ENCODE peak calls at places on chromosomes 4 and X, in seven cellular contexts. N is AG04449; M is lower leg skin; R is stimulated activated CD8-positive, alpha-beta memory T cell treated with anti-CD3 and anti-CD28 coated beads, Interleukin-4, amount 100 ng/mL, for 1 hour; F is H9; J is ACHN; S is LoVo. E is an unnamed sample.

GRCh38 chr4:5198586-5198985 is 147.3 kb downstream of the STK32B start:
- DNase-seq in N (no peak), M (no peak), R (no peak), F (no peak), J (no peak), S (no peak), E (no peak)

GRCh38 chrX:13791559-13791958 is 25.3 kb downstream of the GPM6B start:
- DNase-seq in N (no peak), M (no peak), R (no peak), F (no peak), J (no peak), S (no peak), E (no peak)

GRCh38 chr4:8355864-8356565 is 84.5 kb downstream of the ACOX3 start:
- DNase-seq in N (no peak), M (no peak), R (no peak), F (peak), J (no peak), S (no peak), E (peak)

GRCh38 chr4:26520728-26521442 is 30.6 kb upstream of the CCKAR start:
- DNase-seq in N (no peak), M (no peak), R (no peak), F (no peak), J (no peak), S (no peak), E (no peak)

GRCh38 chrX:139969286-139969685 is 4.0 kb upstream of the CXorf66 start:
- DNase-seq in N (no peak), M (no peak), R (no peak), F (no peak), J (no peak), S (no peak), E (no peak)

GRCh38 chr4:71259305-71259704 is 79.5 kb upstream of the SLC4A4 start:
- DNase-seq in N (no peak), M (no peak), R (no peak), F (no peak), J (no peak), S (no peak), E (no peak)

GRCh38 chr4:8182858-8183725 is 16.0 kb upstream of the SH3TC1 start:
- DNase-seq in N (no peak), M (peak), R (no peak), F (no peak), J (no peak), S (peak), E (peak)

GRCh38 chr4:7398104-7398423 is 36.7 kb downstream of the PSAPL1 start:
- DNase-seq in N (no peak), M (no peak), R (no peak), F (no peak), J (peak), S (no peak), E (no peak)

GRCh38 chrX:131728295-131729145 is 184.6 kb downstream of the OR13H1 start:
- DNase-seq in N (no peak), M (no peak), R (no peak), F (no peak), J (no peak), S (no peak), E (peak)

GRCh38 chrX:110462957-110463356 is 104.3 kb downstream of the RTL9 start:
- DNase-seq in N (no peak), M (no peak), R (no peak), F (no peak), J (no peak), S (no peak), E (no peak)

GRCh38 chr4:40038972-40039371 is 17.7 kb upstream of the N4BP2 start:
- DNase-seq in N (no peak), M (no peak), R (no peak), F (no peak), J (no peak), S (no peak), E (peak)

GRCh38 chrX:7228226-7228625 is 80.3 kb upstream of the PUDP start:
- DNase-seq in N (no peak), M (no peak), R (no peak), F (no peak), J (no peak), S (no peak), E (no peak)

GRCh38 chrX:2691543-2692220 is 587 bp downstream of the CD99 start:
- DNase-seq in N (no peak), M (no peak), R (no peak), F (no peak), J (no peak), S (no peak), E (no peak)

GRCh38 chrX:139828037-139828436 is 104.8 kb downstream of the ATP11C start:
- DNase-seq in N (no peak), M (no peak), R (no peak), F (no peak), J (peak), S (no peak), E (peak)

GRCh38 chr4:89641367-89641687 is 195.6 kb downstream of the SNCA start:
- DNase-seq in N (no peak), M (no peak), R (no peak), F (no peak), J (no peak), S (no peak), E (no peak)

GRCh38 chrX:40108084-40108958 is 10.6 kb upstream of the BCOR start:
- DNase-seq in N (no peak), M (no peak), R (no peak), F (peak), J (peak), S (peak), E (peak)

GRCh38 chr4:14379148-14379547 is 623.1 kb upstream of the CPEB2 start:
- DNase-seq in N (no peak), M (no peak), R (no peak), F (no peak), J (no peak), S (no peak), E (peak)

GRCh38 chr4:70559216-70559830 is 32.7 kb upstream of the AMBN start:
- DNase-seq in N (peak), M (no peak), R (peak), F (no peak), J (peak), S (peak), E (peak)

GRCh38 chrX:43644124-43644701 is 11.9 kb upstream of the MAOA start:
- DNase-seq in N (no peak), M (no peak), R (no peak), F (no peak), J (peak), S (no peak), E (peak)

GRCh38 chrX:155313766-155314165 is 20.6 kb downstream of the CLIC2 start:
- DNase-seq in N (no peak), M (no peak), R (no peak), F (peak), J (no peak), S (no peak), E (no peak)

GRCh38 chr4:166169111-166169510 is 296.1 kb downstream of the TLL1 start:
- DNase-seq in N (no peak), M (no peak), R (no peak), F (peak), J (peak), S (no peak), E (peak)

GRCh38 chrX:41300758-41301437 is 33.1 kb upstream of the DDX3X start:
- DNase-seq in N (no peak), M (peak), R (no peak), F (no peak), J (peak), S (no peak), E (peak)

GRCh38 chr4:89056953-89057398 is at the start of gene FAM13A:
- DNase-seq in N (peak), M (peak), R (no peak), F (peak), J (peak), S (peak), E (no peak)

GRCh38 chr4:70722199-70722791 is 531 bp downstream of the RUFY3 start:
- DNase-seq in N (no peak), M (no peak), R (no peak), F (no peak), J (peak), S (no peak), E (peak)

GRCh38 chrX:276588-277171 is 4.5 kb upstream of the PLCXD1 start:
- DNase-seq in N (no peak), M (no peak), R (no peak), F (no peak), J (peak), S (no peak), E (peak)

GRCh38 chr4:154606728-154607723 is 5.4 kb downstream of the FGG start:
- DNase-seq in N (no peak), M (no peak), R (no peak), F (no peak), J (no peak), S (no peak), E (no peak)

GRCh38 chrX:17944833-17945497 is 83.9 kb upstream of the RAI2 start:
- DNase-seq in N (no peak), M (no peak), R (no peak), F (no peak), J (peak), S (peak), E (peak)

GRCh38 chrX:68732906-68733493 is 85.5 kb downstream of the STARD8 start:
- DNase-seq in N (no peak), M (peak), R (peak), F (peak), J (peak), S (peak), E (peak)

GRCh38 chr4:71692963-71693362 is 90.9 kb downstream of the GC start:
- DNase-seq in N (no peak), M (no peak), R (no peak), F (no peak), J (no peak), S (no peak), E (no peak)

GRCh38 chr4:172776203-172776896 is 392.3 kb upstream of the GALNT7 start:
- DNase-seq in N (no peak), M (no peak), R (no peak), F (no peak), J (no peak), S (no peak), E (no peak)

GRCh38 chrX:150312931-150313330 is 50.2 kb upstream of the MAMLD1 start:
- DNase-seq in N (no peak), M (no peak), R (no peak), F (no peak), J (no peak), S (no peak), E (no peak)

GRCh38 chr4:88017516-88018302 is 10.3 kb downstream of the PKD2 start:
- DNase-seq in N (peak), M (peak), R (no peak), F (no peak), J (peak), S (no peak), E (peak)

GRCh38 chr4:111979921-111980320 is 165.3 kb upstream of the FAM241A start:
- DNase-seq in N (no peak), M (no peak), R (no peak), F (no peak), J (no peak), S (no peak), E (no peak)

E was measured in lung microvascular endothelial cell.